ENCODE peak calls at places on chromosome 3, in five cellular contexts. P, Z, D, B and O are unnamed samples.

GRCh38 chr3:3799173-3800075 is at the start of gene LRRN1:
- DNase-seq in B (peak), Z (no peak), P (no peak), D (no peak), O (peak)

GRCh38 chr3:124610130-124610529 is 120.1 kb upstream of the UMPS start:
- DNase-seq in B (no peak), P (no peak), Z (no peak), D (no peak), O (no peak)

GRCh38 chr3:197516517-197516889 is 39.3 kb downstream of the BDH1 start:
- DNase-seq in P (no peak), B (no peak), D (no peak), Z (no peak), O (peak)

GRCh38 chr3:160531311-160531710 is 34.1 kb downstream of the KPNA4 start:
- DNase-seq in D (no peak), P (no peak), Z (no peak), B (no peak), O (no peak)

GRCh38 chr3:128278761-128279593 is 125.7 kb downstream of the EEFSEC start:
- DNase-seq in D (no peak), P (no peak), B (no peak), Z (no peak), O (no peak)

GRCh38 chr3:11794927-11795326 is 51.8 kb downstream of the TAMM41 start:
- DNase-seq in P (no peak), Z (no peak), D (no peak), B (no peak), O (no peak)

GRCh38 chr3:162525052-162525451 is 1028.4 kb downstream of the OTOL1 start:
- DNase-seq in Z (no peak), P (no peak), D (no peak), B (no peak), O (peak)

GRCh38 chr3:183268361-183268760 is 15.3 kb downstream of the B3GNT5 start:
- DNase-seq in Z (no peak), D (no peak), P (no peak), B (no peak), O (no peak)

GRCh38 chr3:29004885-29005599 is 275.8 kb upstream of the RBMS3 start:
- DNase-seq in P (no peak), D (no peak), B (no peak), Z (no peak), O (no peak)